ENCODE peak calls at places on chromosome 9, in five cellular contexts. N, I, O, A and Y are unnamed samples.

GRCh38 chr9:76414656-76415055 is 20.4 kb upstream of the RFK start:
- DNase-seq in N (no peak), A (no peak), O (no peak), I (no peak), Y (no peak)

GRCh38 chr9:111815200-111816070 is 20.7 kb upstream of the SHOC1 start:
- DNase-seq in N (no peak), O (no peak), I (no peak), A (no peak), Y (no peak)

GRCh38 chr9:81627481-81627880 is 61.9 kb downstream of the TLE1 start:
- DNase-seq in O (no peak), A (no peak), N (no peak), I (no peak), Y (no peak)

GRCh38 chr9:129140397-129141065 is 29.3 kb downstream of the PTPA start:
- DNase-seq in O (peak), I (peak), A (peak), N (peak), Y (peak)

GRCh38 chr9:128706671-128707381 is 4.5 kb downstream of the PKN3 start:
- DNase-seq in A (peak), I (no peak), N (no peak), O (no peak), Y (peak)

GRCh38 chr9:130919559-130920145 is 19.4 kb downstream of the FIBCD1 start:
- DNase-seq in O (no peak), N (no peak), I (no peak), A (no peak), Y (no peak)

GRCh38 chr9:84271004-84271886 is 69.3 kb downstream of the SLC28A3 start:
- DNase-seq in N (peak), I (peak), O (no peak), A (peak), Y (peak)

GRCh38 chr9:98879958-98880300 is 63.8 kb upstream of the COL15A1 start:
- DNase-seq in I (peak), N (peak), A (no peak), O (peak), Y (no peak)

GRCh38 chr9:4740623-4741364 is at the start of gene AK3:
- DNase-seq in I (peak), O (peak), A (peak), N (peak), Y (peak)
- TF ChIP-seq CTCF in I (peak), O (no peak), A (no peak), N (peak), Y (no peak)

DNA sequence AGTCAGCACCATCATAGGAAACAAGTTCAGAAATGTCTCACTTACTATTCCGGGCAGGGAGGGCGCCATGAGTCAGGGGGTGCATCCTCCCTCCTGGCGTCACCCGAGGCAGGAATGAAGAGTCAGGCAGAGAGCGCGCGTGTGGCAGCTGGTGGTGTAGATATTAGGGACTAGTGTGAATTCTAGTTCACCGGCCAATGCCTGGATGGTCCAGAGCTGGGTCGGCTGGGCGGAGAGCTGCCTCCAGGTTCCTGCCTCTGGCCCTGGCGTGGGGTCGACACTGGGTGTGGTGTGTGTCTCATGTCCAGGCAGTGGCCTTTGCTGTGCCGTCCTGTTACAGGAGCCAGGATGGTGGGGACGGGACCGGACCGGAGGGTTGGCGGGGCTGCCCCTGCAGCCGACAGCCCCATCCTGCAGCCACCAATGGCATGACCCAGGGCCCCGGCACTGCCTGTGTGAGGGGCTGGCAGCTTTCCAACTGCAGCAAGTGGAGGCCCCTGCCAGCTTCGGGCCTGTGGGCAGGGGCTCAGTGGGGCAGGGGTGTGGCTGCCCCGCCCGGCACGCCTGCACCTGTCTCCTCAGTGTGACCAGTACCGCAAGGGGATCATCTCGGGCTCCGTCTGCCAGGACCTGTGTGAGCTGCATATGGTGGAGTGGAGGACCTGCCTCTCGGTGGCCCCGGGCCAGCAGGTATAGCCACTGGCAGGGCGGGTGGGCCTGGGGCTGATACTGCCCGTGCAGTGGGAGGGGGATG is 9.1 kb downstream of the DIPK1B start:
- DNase-seq in A (no peak), I (no peak), O (no peak), N (no peak), Y (no peak)
- TF ChIP-seq CTCF in A (no peak), I (no peak), O (no peak), N (no peak), Y (no peak)

GRCh38 chr9:134364391-134365114 is 38.3 kb downstream of the RXRA start:
- DNase-seq in I (no peak), N (no peak), O (no peak), A (no peak), Y (no peak)
- TF ChIP-seq CTCF in I (peak), N (no peak), O (no peak), A (no peak), Y (no peak)

GRCh38 chr9:127495884-127496555 is 44.7 kb downstream of the LRSAM1 start:
- DNase-seq in I (no peak), O (no peak), A (no peak), N (peak), Y (no peak)
- TF ChIP-seq CTCF in I (no peak), O (no peak), A (no peak), N (no peak), Y (no peak)

DNA sequence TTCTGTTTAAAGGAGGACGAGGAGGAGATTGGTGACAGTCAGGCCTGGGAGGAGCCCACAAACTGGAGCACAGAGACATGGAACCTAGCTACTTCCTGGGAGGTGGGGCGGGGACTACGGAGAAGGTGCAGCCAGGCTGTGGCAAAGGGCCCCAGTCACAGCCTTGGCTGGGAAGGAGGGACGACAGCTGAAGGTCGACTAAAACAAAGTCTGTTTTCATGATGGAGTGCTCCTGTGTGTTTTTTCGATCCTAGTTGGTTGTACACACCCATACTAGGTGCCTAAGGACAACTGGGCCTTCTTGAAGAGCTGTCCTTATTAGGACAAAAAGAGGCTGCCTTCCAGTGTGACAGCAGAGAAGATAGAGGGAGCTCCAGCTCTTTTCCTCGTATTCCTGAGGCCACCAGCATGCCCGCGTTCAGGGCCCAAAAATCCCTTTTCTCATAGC is 2.9 kb downstream of the CCDC107 start:
- DNase-seq in I (no peak), A (no peak), N (peak), O (no peak), Y (no peak)
- TF ChIP-seq CTCF in I (peak), A (peak), N (peak), O (no peak), Y (no peak)

DNA sequence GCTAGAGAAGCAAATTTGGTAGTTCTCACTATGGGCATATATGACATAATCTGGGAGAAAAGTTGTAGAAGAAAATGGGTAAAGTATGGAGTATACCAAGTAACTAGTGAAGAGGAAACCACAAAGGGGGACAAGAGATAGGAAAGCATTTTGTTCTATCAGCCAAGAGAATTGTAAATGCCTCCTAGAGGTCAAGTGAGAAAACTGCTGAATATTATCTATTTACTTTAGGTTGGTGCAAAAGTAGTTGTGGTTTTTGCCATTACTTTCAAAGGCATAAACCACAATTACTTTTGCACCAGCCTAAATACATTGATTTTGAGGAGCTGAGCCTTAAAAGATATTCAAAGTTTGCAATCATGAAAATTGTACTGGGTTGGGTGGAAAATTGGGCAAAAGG is 126.7 kb upstream of the GRHPR start:
- DNase-seq in N (no peak), O (no peak), I (no peak), A (no peak), Y (no peak)
- TF ChIP-seq CTCF in N (no peak), O (no peak), I (no peak), A (no peak), Y (peak)

GRCh38 chr9:109454601-109455155 is 43.4 kb downstream of the PTPN3 start:
- DNase-seq in A (no peak), N (no peak), O (no peak), I (no peak), Y (no peak)

GRCh38 chr9:109455391-109455790 is 42.7 kb downstream of the PTPN3 start:
- DNase-seq in O (no peak), N (no peak), I (no peak), A (no peak), Y (no peak)

GRCh38 chr9:109456811-109457210 is 41.3 kb downstream of the PTPN3 start:
- DNase-seq in N (no peak), I (no peak), A (no peak), O (no peak), Y (no peak)

GRCh38 chr9:109454041-109454440 is 44.1 kb downstream of the PTPN3 start:
- DNase-seq in O (no peak), I (no peak), N (no peak), A (no peak), Y (no peak)

GRCh38 chr9:109455861-109456260 is 42.2 kb downstream of the PTPN3 start:
- DNase-seq in I (no peak), N (no peak), A (no peak), O (no peak), Y (no peak)
- TF ChIP-seq CTCF in I (no peak), N (no peak), A (no peak), O (no peak), Y (no peak)

GRCh38 chr9:95230046-95230445 is 87.5 kb downstream of the FANCC start:
- DNase-seq in A (no peak), N (no peak), O (no peak), I (no peak), Y (no peak)
- TF ChIP-seq CTCF in A (no peak), N (no peak), O (no peak), I (no peak), Y (no peak)

GRCh38 chr9:16293610-16294009 is 576.9 kb downstream of the BNC2 start:
- DNase-seq in I (no peak), A (no peak), O (no peak), N (no peak), Y (no peak)

GRCh38 chr9:16286160-16286559 is 584.3 kb downstream of the BNC2 start:
- DNase-seq in I (no peak), N (no peak), O (no peak), A (no peak), Y (no peak)

GRCh38 chr9:16291921-16292320 is 578.5 kb downstream of the BNC2 start:
- DNase-seq in O (no peak), A (no peak), N (no peak), I (no peak), Y (no peak)

GRCh38 chr9:16289639-16290038 is 580.8 kb downstream of the BNC2 start:
- DNase-seq in N (no peak), O (no peak), A (no peak), I (no peak), Y (no peak)

GRCh38 chr9:16290169-16290568 is 580.3 kb downstream of the BNC2 start:
- DNase-seq in N (no peak), I (no peak), O (no peak), A (no peak), Y (no peak)
- TF ChIP-seq CTCF in N (no peak), I (no peak), O (no peak), A (no peak), Y (no peak)

GRCh38 chr9:137184881-137185660 is 3.3 kb downstream of the ANAPC2 start:
- DNase-seq in N (no peak), I (no peak), A (no peak), O (no peak), Y (no peak)
- TF ChIP-seq CTCF in N (no peak), I (no peak), A (no peak), O (no peak), Y (no peak)